ENCODE peak calls at places on chromosomes 7 and 10, in four cellular contexts. P, Z, C and K are unnamed samples.

GRCh38 chr7:17943006-17943405 is 2.7 kb upstream of the SNX13 start:
- DNase-seq in P (no peak), Z (no peak), C (no peak), K (no peak)

GRCh38 chr10:97553575-97554100 is 18.9 kb upstream of the ANKRD2 start:
- DNase-seq in P (peak), Z (peak), C (peak), K (no peak)

GRCh38 chr7:119090851-119091250 is 866.3 kb downstream of the ANKRD7 start:
- DNase-seq in P (no peak), Z (no peak), C (no peak), K (peak)

GRCh38 chr7:37112882-37113281 is 335.8 kb downstream of the ELMO1 start:
- DNase-seq in P (no peak), Z (no peak), C (no peak), K (no peak)

GRCh38 chr10:103273026-103273425 is 3.9 kb upstream of the INA start:
- DNase-seq in P (peak), Z (no peak), C (no peak), K (peak)

GRCh38 chr7:63067897-63068585 is 930.6 kb upstream of the ZNF722 start:
- DNase-seq in P (peak), Z (no peak), C (no peak), K (no peak)

GRCh38 chr10:91032614-91033248 is 111.8 kb upstream of the ANKRD1 start:
- DNase-seq in P (no peak), Z (no peak), C (no peak), K (no peak)

GRCh38 chr7:2738766-2739549 is 51.0 kb downstream of the AMZ1 start:
- DNase-seq in P (no peak), Z (no peak), C (no peak), K (no peak)

GRCh38 chr10:17435187-17435586 is 19.2 kb downstream of the ST8SIA6 start:
- DNase-seq in P (peak), Z (no peak), C (no peak), K (no peak)

GRCh38 chr10:71608863-71609768 is 110.5 kb downstream of the C10orf105 start:
- DNase-seq in P (peak), Z (peak), C (no peak), K (peak)

GRCh38 chr7:113710310-113711106 is 208.3 kb downstream of the PPP1R3A start:
- DNase-seq in P (peak), Z (peak), C (peak), K (peak)

GRCh38 chr7:138798836-138799235 is 840 bp upstream of the ATP6V0A4 start:
- DNase-seq in P (no peak), Z (no peak), C (no peak), K (no peak)

GRCh38 chr7:74344128-74344496 is 54.9 kb downstream of the CLIP2 start:
- DNase-seq in P (no peak), Z (no peak), C (no peak), K (no peak)

GRCh38 chr10:102299873-102300272 is 54.5 kb downstream of the GBF1 start:
- DNase-seq in P (no peak), Z (no peak), C (no peak), K (no peak)

GRCh38 chr10:63767512-63767911 is 246.3 kb downstream of the REEP3 start:
- DNase-seq in P (no peak), Z (peak), C (no peak), K (no peak)

GRCh38 chr10:119502214-119502613 is 40.3 kb downstream of the RGS10 start:
- DNase-seq in P (no peak), Z (no peak), C (no peak), K (no peak)

GRCh38 chr7:131897016-131897789 is 340.8 kb upstream of the PODXL start:
- DNase-seq in P (no peak), Z (no peak), C (no peak), K (peak)
- TF ChIP-seq CEBPB in P (no peak), Z (no peak), C (no peak), K (no peak)

GRCh38 chr7:35246819-35247218 is 7.1 kb downstream of the TBX20 start:
- DNase-seq in P (no peak), Z (no peak), C (no peak), K (no peak)

GRCh38 chr7:35250452-35250851 is 3.4 kb downstream of the TBX20 start:
- DNase-seq in P (no peak), Z (no peak), C (no peak), K (no peak)

GRCh38 chr7:35250941-35251340 is 3.0 kb downstream of the TBX20 start:
- DNase-seq in P (no peak), Z (no peak), C (no peak), K (no peak)

GRCh38 chr7:35249537-35249907 is 4.4 kb downstream of the TBX20 start:
- DNase-seq in P (no peak), Z (no peak), C (no peak), K (no peak)

GRCh38 chr7:35248576-35249536 is 5.0 kb downstream of the TBX20 start:
- DNase-seq in P (no peak), Z (no peak), C (no peak), K (no peak)
- TF ChIP-seq ZBTB33 in P (no peak), Z (no peak), C (no peak), K (no peak)

GRCh38 chr7:16098058-16098457 is 323.3 kb downstream of the CRPPA start:
- DNase-seq in P (no peak), Z (no peak), C (no peak), K (no peak)

GRCh38 chr7:16094651-16095050 is 326.7 kb downstream of the CRPPA start:
- DNase-seq in P (no peak), Z (no peak), C (no peak), K (no peak)

GRCh38 chr7:16099302-16099832 is 322.0 kb downstream of the CRPPA start:
- DNase-seq in P (no peak), Z (no peak), C (no peak), K (no peak)

GRCh38 chr7:16092711-16093110 is 328.6 kb downstream of the CRPPA start:
- DNase-seq in P (no peak), Z (no peak), C (no peak), K (no peak)

GRCh38 chr7:16098585-16099179 is 322.7 kb downstream of the CRPPA start:
- DNase-seq in P (peak), Z (no peak), C (no peak), K (peak)
- TF ChIP-seq CEBPB in P (no peak), Z (no peak), C (no peak), K (no peak)

DNA sequence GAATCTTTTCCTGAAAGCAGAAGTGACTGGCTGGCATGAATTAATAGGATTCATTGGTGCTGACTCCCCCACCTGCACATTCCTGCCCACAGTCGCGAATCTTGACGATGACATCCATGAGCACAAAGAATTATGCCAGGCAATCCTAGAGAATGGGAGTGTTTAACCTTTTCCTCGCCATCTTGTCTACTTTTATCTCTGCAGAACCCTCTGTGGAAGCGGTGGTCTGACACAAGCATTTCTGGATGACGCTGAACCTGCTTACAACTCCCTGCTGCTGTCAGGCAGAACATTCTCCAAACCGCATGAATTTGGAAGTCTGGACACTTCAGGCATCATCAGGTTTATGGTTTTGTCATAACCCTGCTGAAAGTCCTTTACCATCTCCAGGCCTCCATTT is 36.5 kb downstream of the KLF6 start:
- DNase-seq in P (no peak), Z (no peak), C (no peak), K (no peak)
- TF ChIP-seq ZBTB33 in P (no peak), Z (no peak), C (no peak), K (no peak)

DNA sequence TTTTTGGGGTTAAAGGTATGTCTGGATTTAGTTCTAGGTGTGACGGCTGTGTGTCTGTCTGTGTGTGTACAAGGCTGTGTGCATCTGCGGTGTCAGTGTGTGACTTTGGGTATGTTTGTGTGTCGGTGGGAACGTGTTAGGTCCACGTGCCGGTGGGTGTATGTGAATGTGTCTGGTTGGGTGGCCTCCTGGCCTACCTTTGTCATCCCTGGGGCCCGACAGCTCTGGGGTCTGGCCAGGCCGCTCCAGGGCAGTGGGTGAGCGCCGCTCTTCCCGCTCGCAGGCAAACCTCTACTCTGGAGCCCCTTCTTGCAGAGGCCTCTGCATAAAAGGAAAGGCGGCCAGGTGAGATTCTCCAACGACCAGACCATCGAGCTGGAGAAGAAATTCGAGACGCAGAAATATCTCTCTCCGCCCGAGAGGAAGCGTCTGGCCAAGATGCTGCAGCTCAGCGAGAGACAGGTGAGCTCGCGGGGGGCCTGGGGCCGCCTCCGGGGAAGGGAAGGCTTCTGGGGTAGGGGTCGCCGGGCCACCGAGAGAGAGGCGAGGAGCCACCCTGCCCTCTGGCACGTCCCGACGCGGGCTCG is 2.4 kb downstream of the HHEX start:
- DNase-seq in P (no peak), Z (no peak), C (no peak), K (no peak)
- TF ChIP-seq CEBPB in P (no peak), Z (no peak), C (no peak), K (no peak)